ENCODE peak calls at places on chromosomes 13 and 19, in eight cellular contexts. N, V, M, P, K, D, C and E are unnamed samples.

GRCh38 chr13:47463726-47464125 is 537.3 kb downstream of the SUCLA2 start:
- DNase-seq in N (no peak), V (no peak), M (peak), P (no peak), K (no peak), D (no peak), C (no peak), E (peak)

GRCh38 chr19:4843647-4843965 is 12.1 kb upstream of the TICAM1 start:
- DNase-seq in N (no peak), V (no peak), M (no peak), P (no peak), K (no peak), D (no peak), C (no peak), E (no peak)

GRCh38 chr13:36673838-36674326 is at the start of gene SERTM1:
- DNase-seq in N (no peak), V (peak), M (no peak), P (no peak), K (no peak), D (peak), C (peak), E (peak)

GRCh38 chr13:34156841-34157365 is 339.0 kb downstream of the RFC3 start:
- DNase-seq in N (peak), V (peak), M (peak), P (peak), K (no peak), D (no peak), C (no peak), E (peak)

GRCh38 chr13:114142640-114143490 is 10.4 kb upstream of the RASA3 start:
- DNase-seq in N (no peak), V (no peak), M (no peak), P (no peak), K (peak), D (no peak), C (no peak), E (no peak)

GRCh38 chr19:55647732-55648656 is at the start of gene CCDC106:
- DNase-seq in N (no peak), V (peak), M (peak), P (no peak), K (no peak), D (peak), C (peak), E (peak)

GRCh38 chr13:99582511-99582910 is 81.2 kb downstream of the TM9SF2 start:
- DNase-seq in N (no peak), V (no peak), M (no peak), P (no peak), K (no peak), D (no peak), C (no peak), E (no peak)

GRCh38 chr19:51607077-51607476 is 23.1 kb downstream of the SIGLEC5 start:
- DNase-seq in N (no peak), V (no peak), M (no peak), P (no peak), K (no peak), D (no peak), C (no peak), E (no peak)

GRCh38 chr19:18418725-18419194 is 438 bp upstream of the SSBP4 start:
- DNase-seq in N (no peak), V (no peak), M (no peak), P (no peak), K (peak), D (no peak), C (no peak), E (peak)

GRCh38 chr19:16461630-16462051 is 10.1 kb downstream of the EPS15L1 start:
- DNase-seq in N (no peak), V (no peak), M (no peak), P (no peak), K (no peak), D (no peak), C (no peak), E (no peak)

GRCh38 chr13:42485272-42485671 is 88.7 kb upstream of the TNFSF11 start:
- DNase-seq in N (no peak), V (no peak), M (no peak), P (no peak), K (no peak), D (no peak), C (no peak), E (no peak)

GRCh38 chr19:44303976-44304568 is 753 bp downstream of the ZNF235 start:
- DNase-seq in N (no peak), V (no peak), M (peak), P (no peak), K (no peak), D (peak), C (peak), E (no peak)

GRCh38 chr19:2337329-2337707 is 8.8 kb downstream of the SPPL2B start:
- DNase-seq in N (no peak), V (peak), M (peak), P (no peak), K (no peak), D (no peak), C (peak), E (no peak)

GRCh38 chr19:29378126-29378525 is 147.7 kb upstream of the VSTM2B start:
- DNase-seq in N (no peak), V (no peak), M (no peak), P (no peak), K (no peak), D (no peak), C (no peak), E (no peak)